ENCODE peak calls at places on chromosomes 11 and 22, in nine cellular contexts. K, U, O, A, T, V, G, L and Z are unnamed samples.

GRCh38 chr11:74253361-74253760 is 58.1 kb downstream of the P4HA3 start:
- DNase-seq in K (no peak), U (no peak), O (no peak), A (no peak), T (no peak), V (no peak), G (no peak), L (no peak), Z (no peak)

GRCh38 chr11:34656062-34656720 is 35.3 kb downstream of the EHF start:
- DNase-seq in K (no peak), U (no peak), O (peak), A (no peak), T (no peak), V (no peak), G (no peak), L (no peak), Z (no peak)

GRCh38 chr11:124745835-124746620 is 6.0 kb downstream of the VSIG2 start:
- DNase-seq in K (no peak), U (no peak), O (no peak), A (peak), T (no peak), V (no peak), G (no peak), L (no peak), Z (no peak)

GRCh38 chr11:34300571-34301295 is 57.1 kb downstream of the ABTB2 start:
- DNase-seq in K (no peak), U (no peak), O (no peak), A (no peak), T (no peak), V (no peak), G (no peak), L (no peak), Z (no peak)

GRCh38 chr11:113114452-113115027 is 153.3 kb downstream of the NCAM1 start:
- DNase-seq in K (no peak), U (peak), O (peak), A (peak), T (peak), V (peak), G (peak), L (peak), Z (no peak)

GRCh38 chr22:26169312-26170111 is at the start of gene SEZ6L:
- DNase-seq in K (peak), U (no peak), O (no peak), A (peak), T (no peak), V (peak), G (peak), L (no peak), Z (no peak)

GRCh38 chr11:131546218-131546895 is 175.9 kb downstream of the NTM start:
- DNase-seq in K (no peak), U (no peak), O (no peak), A (no peak), T (no peak), V (no peak), G (no peak), L (no peak), Z (no peak)

GRCh38 chr11:62025429-62026105 is 58.1 kb upstream of the FTH1 start:
- DNase-seq in K (peak), U (peak), O (peak), A (no peak), T (peak), V (no peak), G (no peak), L (no peak), Z (peak)

GRCh38 chr11:8018742-8019631 is 31.9 kb downstream of the EIF3F start:
- DNase-seq in K (peak), U (peak), O (peak), A (peak), T (no peak), V (peak), G (peak), L (peak), Z (no peak)

GRCh38 chr11:67665537-67666302 is 8.7 kb downstream of the ALDH3B2 start:
- DNase-seq in K (peak), U (no peak), O (no peak), A (no peak), T (no peak), V (peak), G (no peak), L (no peak), Z (no peak)

GRCh38 chr11:67584205-67584880 is 731 bp downstream of the GSTP1 start:
- DNase-seq in K (peak), U (peak), O (peak), A (peak), T (no peak), V (peak), G (peak), L (peak), Z (peak)

GRCh38 chr11:33086017-33086416 is 46.6 kb downstream of the TCP11L1 start:
- DNase-seq in K (no peak), U (no peak), O (no peak), A (no peak), T (no peak), V (no peak), G (no peak), L (no peak), Z (no peak)

GRCh38 chr11:92955900-92956299 is 13.6 kb upstream of the MTNR1B start:
- DNase-seq in K (no peak), U (peak), O (no peak), A (no peak), T (no peak), V (no peak), G (no peak), L (no peak), Z (no peak)

GRCh38 chr11:403021-403760 is 9.2 kb downstream of the PKP3 start:
- DNase-seq in K (no peak), U (no peak), O (no peak), A (peak), T (no peak), V (no peak), G (peak), L (no peak), Z (no peak)

GRCh38 chr22:30636226-30637077 is 871 bp downstream of the SLC35E4 start:
- DNase-seq in K (no peak), U (no peak), O (no peak), A (no peak), T (no peak), V (no peak), G (no peak), L (no peak), Z (no peak)

GRCh38 chr22:43210631-43211515 is 23.9 kb upstream of the TTLL12 start:
- DNase-seq in K (no peak), U (no peak), O (no peak), A (no peak), T (no peak), V (no peak), G (no peak), L (no peak), Z (no peak)

GRCh38 chr22:16819249-16819648 is 6.0 kb downstream of the XKR3 start:
- DNase-seq in K (no peak), U (no peak), O (no peak), A (no peak), T (no peak), V (no peak), G (no peak), L (no peak), Z (no peak)

GRCh38 chr22:18048441-18048898 is 24.1 kb upstream of the MICAL3 start:
- DNase-seq in K (peak), U (no peak), O (peak), A (no peak), T (no peak), V (no peak), G (no peak), L (no peak), Z (peak)

GRCh38 chr11:95674669-95675358 is 114.8 kb downstream of the FAM76B start:
- DNase-seq in K (no peak), U (no peak), O (no peak), A (no peak), T (no peak), V (no peak), G (no peak), L (no peak), Z (no peak)

GRCh38 chr11:44498524-44498923 is 66.9 kb upstream of the CD82 start:
- DNase-seq in K (no peak), U (no peak), O (no peak), A (no peak), T (no peak), V (no peak), G (no peak), L (no peak), Z (no peak)

GRCh38 chr22:22857607-22858558 is 29.7 kb upstream of the IGLL5 start:
- DNase-seq in K (no peak), U (no peak), O (no peak), A (no peak), T (no peak), V (peak), G (no peak), L (no peak), Z (no peak)

GRCh38 chr11:134579709-134580634 is 167.9 kb upstream of the B3GAT1 start:
- DNase-seq in K (peak), U (no peak), O (no peak), A (no peak), T (no peak), V (no peak), G (no peak), L (peak), Z (no peak)

GRCh38 chr11:79332017-79332416 is 108.8 kb downstream of the TENM4 start:
- DNase-seq in K (no peak), U (no peak), O (peak), A (no peak), T (no peak), V (no peak), G (no peak), L (no peak), Z (no peak)

GRCh38 chr11:78414321-78415051 is 3.1 kb downstream of the GAB2 start:
- DNase-seq in K (no peak), U (peak), O (peak), A (no peak), T (no peak), V (no peak), G (no peak), L (no peak), Z (no peak)

GRCh38 chr11:9823439-9823838 is 159.6 kb downstream of the SWAP70 start:
- DNase-seq in K (no peak), U (peak), O (no peak), A (no peak), T (no peak), V (no peak), G (no peak), L (no peak), Z (no peak)

GRCh38 chr11:3115321-3115720 is 49.8 kb downstream of the OSBPL5 start:
- DNase-seq in K (no peak), U (no peak), O (no peak), A (no peak), T (no peak), V (no peak), G (no peak), L (no peak), Z (no peak)

GRCh38 chr11:73188301-73188700 is 29.8 kb upstream of the P2RY2 start:
- DNase-seq in K (no peak), U (no peak), O (no peak), A (no peak), T (no peak), V (no peak), G (no peak), L (peak), Z (no peak)

GRCh38 chr22:41939981-41940852 is 6.7 kb downstream of the CENPM start:
- DNase-seq in K (no peak), U (no peak), O (no peak), A (no peak), T (no peak), V (no peak), G (no peak), L (peak), Z (no peak)

GRCh38 chr11:60280412-60280811 is at the start of gene MS4A4A:
- DNase-seq in K (no peak), U (no peak), O (no peak), A (no peak), T (no peak), V (no peak), G (no peak), L (no peak), Z (no peak)

GRCh38 chr11:64893194-64894069 is 15.0 kb upstream of the EHD1 start:
- DNase-seq in K (no peak), U (no peak), O (no peak), A (no peak), T (no peak), V (no peak), G (no peak), L (no peak), Z (no peak)

GRCh38 chr11:3894128-3894731 is 38.8 kb downstream of the STIM1 start:
- DNase-seq in K (no peak), U (no peak), O (peak), A (no peak), T (no peak), V (no peak), G (no peak), L (no peak), Z (no peak)

GRCh38 chr11:3126901-3127691 is 38.0 kb downstream of the OSBPL5 start:
- DNase-seq in K (peak), U (no peak), O (no peak), A (peak), T (no peak), V (no peak), G (peak), L (no peak), Z (no peak)

GRCh38 chr22:33119044-33119443 is 60.9 kb upstream of the SYN3 start:
- DNase-seq in K (no peak), U (no peak), O (no peak), A (no peak), T (no peak), V (no peak), G (no peak), L (no peak), Z (no peak)

GRCh38 chr11:34475656-34476055 is 36.9 kb downstream of the CAT start:
- DNase-seq in K (no peak), U (no peak), O (no peak), A (no peak), T (no peak), V (no peak), G (no peak), L (no peak), Z (no peak)

GRCh38 chr11:3631331-3631730 is 10.5 kb downstream of the ART5 start:
- DNase-seq in K (no peak), U (peak), O (no peak), A (no peak), T (no peak), V (no peak), G (no peak), L (no peak), Z (no peak)

GRCh38 chr11:11998091-11998781 is 10.2 kb downstream of the DKK3 start:
- DNase-seq in K (no peak), U (peak), O (peak), A (no peak), T (peak), V (no peak), G (no peak), L (no peak), Z (peak)

GRCh38 chr11:134244593-134244992 is 8.6 kb downstream of the THYN1 start:
- DNase-seq in K (no peak), U (peak), O (peak), A (no peak), T (no peak), V (no peak), G (peak), L (no peak), Z (no peak)

GRCh38 chr22:48091060-48091650 is 1328.7 kb downstream of the TBC1D22A start:
- DNase-seq in K (peak), U (no peak), O (no peak), A (no peak), T (no peak), V (no peak), G (no peak), L (peak), Z (no peak)

GRCh38 chr11:1653541-1654387 is 24.2 kb downstream of the KRTAP5-5 start:
- DNase-seq in K (peak), U (no peak), O (no peak), A (no peak), T (no peak), V (no peak), G (no peak), L (peak), Z (no peak)

GRCh38 chr11:1654388-1655167 is 25.0 kb downstream of the KRTAP5-5 start:
- DNase-seq in K (peak), U (no peak), O (no peak), A (no peak), T (no peak), V (no peak), G (no peak), L (peak), Z (no peak)

GRCh38 chr11:1652026-1652425 is 22.5 kb downstream of the KRTAP5-5 start:
- DNase-seq in K (peak), U (no peak), O (no peak), A (no peak), T (no peak), V (no peak), G (no peak), L (peak), Z (no peak)

GRCh38 chr11:1652442-1652777 is 22.8 kb downstream of the KRTAP5-5 start:
- DNase-seq in K (no peak), U (no peak), O (no peak), A (no peak), T (no peak), V (no peak), G (no peak), L (no peak), Z (no peak)

GRCh38 chr11:1652778-1653540 is 23.4 kb downstream of the KRTAP5-5 start:
- DNase-seq in K (peak), U (no peak), O (peak), A (peak), T (no peak), V (peak), G (peak), L (peak), Z (peak)
- TF ChIP-seq CTCF in K (peak), U (peak), O (peak), A (peak), T (peak), V (peak), G (peak), L (peak), Z (peak)

GRCh38 chr22:20193761-20194494 is 43.1 kb upstream of the CCDC188 start:
- DNase-seq in K (no peak), U (no peak), O (no peak), A (no peak), T (no peak), V (no peak), G (no peak), L (no peak), Z (no peak)
- TF ChIP-seq CTCF in K (no peak), U (no peak), O (no peak), A (no peak), T (no peak), V (no peak), G (no peak), L (no peak), Z (no peak)

GRCh38 chr11:17770917-17771316 is 36.3 kb downstream of the KCNC1 start:
- DNase-seq in K (no peak), U (peak), O (peak), A (no peak), T (no peak), V (no peak), G (no peak), L (no peak), Z (no peak)
- TF ChIP-seq CTCF in K (no peak), U (peak), O (no peak), A (no peak), T (no peak), V (no peak), G (no peak), L (no peak), Z (peak)

DNA sequence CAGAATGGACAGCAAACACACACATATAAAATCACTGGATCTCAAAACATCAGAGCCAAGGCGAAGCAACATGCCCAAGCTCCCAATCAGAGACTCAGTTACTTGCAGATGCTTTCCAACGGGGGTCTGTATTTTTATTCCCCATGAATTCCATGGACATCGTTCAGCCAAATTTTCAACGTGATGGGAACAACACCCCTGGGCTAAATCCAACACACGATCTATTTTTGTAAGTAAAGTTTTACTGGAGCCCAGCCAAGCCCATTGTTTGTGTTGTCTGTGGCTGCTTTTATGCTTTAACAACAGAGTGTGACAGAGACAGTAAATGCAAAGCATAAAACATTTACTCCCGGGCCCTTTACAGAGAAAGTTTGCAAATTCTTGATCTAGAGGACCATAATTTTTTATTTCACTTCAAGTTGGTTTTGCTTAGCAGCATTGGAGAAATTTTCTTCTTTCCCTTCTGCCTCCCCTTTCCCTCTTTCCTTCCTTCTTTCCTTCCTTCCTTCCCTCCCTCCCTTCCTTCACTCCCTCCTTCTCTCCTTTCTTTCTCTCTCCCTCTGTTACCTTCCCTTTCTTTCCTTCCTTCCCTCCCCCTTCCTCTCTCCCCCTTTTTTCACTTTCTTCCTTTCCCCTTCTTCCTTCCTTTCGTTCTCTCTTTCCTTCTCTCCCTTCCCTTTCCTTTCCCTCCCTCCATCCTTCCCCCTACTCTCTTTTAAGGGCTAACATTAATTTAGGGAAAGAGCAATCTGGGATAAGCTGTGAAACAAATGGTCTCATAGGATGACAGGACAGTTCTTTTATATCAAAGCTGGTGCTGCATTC is 33.9 kb downstream of the SLC5A1 start:
- DNase-seq in K (no peak), U (no peak), O (peak), A (no peak), T (no peak), V (no peak), G (no peak), L (no peak), Z (no peak)
- TF ChIP-seq CTCF in K (no peak), U (no peak), O (no peak), A (no peak), T (no peak), V (no peak), G (no peak), L (no peak), Z (no peak)

GRCh38 chr11:22670803-22671202 is 4.4 kb downstream of the GAS2 start:
- DNase-seq in K (no peak), U (peak), O (peak), A (no peak), T (no peak), V (no peak), G (no peak), L (no peak), Z (no peak)
- TF ChIP-seq CTCF in K (no peak), U (peak), O (peak), A (peak), T (no peak), V (no peak), G (peak), L (no peak), Z (peak)

GRCh38 chr11:126267650-126268049 is 1.0 kb downstream of the SRPRA start:
- DNase-seq in K (no peak), U (no peak), O (no peak), A (no peak), T (no peak), V (no peak), G (no peak), L (no peak), Z (no peak)

GRCh38 chr11:126268361-126268707 is 361 bp downstream of the SRPRA start:
- DNase-seq in K (peak), U (no peak), O (no peak), A (no peak), T (no peak), V (no peak), G (peak), L (no peak), Z (no peak)

GRCh38 chr11:126263489-126263888 is 5.2 kb downstream of the SRPRA start:
- DNase-seq in K (no peak), U (no peak), O (no peak), A (no peak), T (no peak), V (no peak), G (no peak), L (no peak), Z (no peak)

GRCh38 chr11:126268708-126269579 is at the start of the genes FOXRED1 and SRPRA:
- DNase-seq in K (peak), U (peak), O (peak), A (peak), T (peak), V (peak), G (peak), L (peak), Z (peak)

GRCh38 chr11:126265801-126266200 is 2.9 kb downstream of the SRPRA start:
- DNase-seq in K (no peak), U (no peak), O (peak), A (no peak), T (no peak), V (no peak), G (no peak), L (no peak), Z (no peak)
- TF ChIP-seq CTCF in K (no peak), U (no peak), O (no peak), A (no peak), T (no peak), V (no peak), G (no peak), L (no peak), Z (no peak)

GRCh38 chr11:76119779-76120178 is 86.5 kb downstream of the WNT11 start:
- DNase-seq in K (no peak), U (no peak), O (no peak), A (no peak), T (no peak), V (no peak), G (no peak), L (no peak), Z (no peak)

GRCh38 chr11:76115555-76115954 is 90.7 kb downstream of the WNT11 start:
- DNase-seq in K (no peak), U (no peak), O (no peak), A (no peak), T (no peak), V (no peak), G (no peak), L (no peak), Z (no peak)

GRCh38 chr11:76123243-76123642 is 83.1 kb downstream of the WNT11 start:
- DNase-seq in K (no peak), U (peak), O (no peak), A (no peak), T (no peak), V (no peak), G (no peak), L (no peak), Z (no peak)

GRCh38 chr11:76120513-76121081 is 85.7 kb downstream of the WNT11 start:
- DNase-seq in K (no peak), U (no peak), O (peak), A (no peak), T (no peak), V (no peak), G (no peak), L (no peak), Z (no peak)

GRCh38 chr11:76119032-76119431 is 87.3 kb downstream of the WNT11 start:
- DNase-seq in K (no peak), U (no peak), O (no peak), A (no peak), T (no peak), V (no peak), G (no peak), L (no peak), Z (no peak)
- TF ChIP-seq CTCF in K (no peak), U (no peak), O (no peak), A (no peak), T (no peak), V (no peak), G (no peak), L (no peak), Z (no peak)